ENCODE peak calls at places on chromosomes 12 and 14, in four cellular contexts. A is astrocyte, M is endothelial cell of umbilical vein, K is GM23248. O is an unnamed sample.

GRCh38 chr12:110340706-110341105 is 59.7 kb downstream of the ATP2A2 start:
- DNase-seq in M (no peak), K (no peak), A (peak), O (no peak)

GRCh38 chr14:102238131-102238530 is 66.8 kb downstream of the MOK start:
- DNase-seq in K (no peak), M (no peak), A (no peak), O (peak)

GRCh38 chr12:104063712-104064030 is 660 bp upstream of the HCFC2 start:
- DNase-seq in K (no peak), A (peak), M (no peak), O (no peak)

GRCh38 chr14:58131386-58131785 is 20.6 kb downstream of the ARMH4 start:
- DNase-seq in A (peak), K (peak), M (no peak), O (no peak)

GRCh38 chr12:96986883-96987523 is 79.9 kb downstream of the NEDD1 start:
- DNase-seq in A (no peak), M (peak), K (peak), O (peak)

GRCh38 chr14:67429651-67430205 is 17.8 kb upstream of the PLEK2 start:
- DNase-seq in K (no peak), A (no peak), M (no peak), O (no peak)

GRCh38 chr12:121711925-121712461 is 559 bp upstream of the TMEM120B start:
- DNase-seq in A (no peak), M (no peak), K (peak), O (peak)

GRCh38 chr14:75615200-75615599 is 36.8 kb downstream of the FLVCR2 start:
- DNase-seq in K (no peak), A (no peak), M (no peak), O (no peak)

GRCh38 chr14:100532916-100533630 is 54.1 kb downstream of the BEGAIN start:
- DNase-seq in A (peak), K (peak), M (no peak), O (peak)

GRCh38 chr14:90060965-90061848 is 587 bp upstream of the KCNK13 start:
- DNase-seq in K (peak), A (no peak), M (no peak), O (no peak)

GRCh38 chr12:7352661-7353060 is 48.8 kb downstream of the ACSM4 start:
- DNase-seq in K (no peak), A (no peak), M (no peak), O (no peak)

GRCh38 chr12:126667340-126667739 is 1599.6 kb upstream of the TMEM132C start:
- DNase-seq in A (peak), K (peak), M (no peak), O (peak)

GRCh38 chr12:3896851-3897351 is 23.7 kb upstream of the PARP11 start:
- DNase-seq in M (no peak), K (peak), A (no peak), O (no peak)

GRCh38 chr14:38207830-38208815 is at the start of gene SSTR1:
- DNase-seq in A (no peak), M (peak), K (peak), O (peak)

GRCh38 chr12:108641446-108642268 is 8.0 kb upstream of the SELPLG start:
- DNase-seq in A (no peak), K (no peak), M (no peak), O (no peak)

GRCh38 chr14:21070610-21071224 is 613 bp downstream of the ARHGEF40 start:
- DNase-seq in A (peak), M (peak), K (peak), O (peak)

GRCh38 chr14:65303902-65304222 is 108.7 kb upstream of the FUT8 start:
- DNase-seq in A (peak), M (no peak), K (no peak), O (no peak)

GRCh38 chr14:28773917-28774691 is 7.5 kb downstream of the FOXG1 start:
- DNase-seq in A (peak), M (no peak), K (peak), O (peak)

GRCh38 chr12:15772405-15773018 is 16.7 kb downstream of the EPS8 start:
- DNase-seq in M (peak), K (peak), A (no peak), O (peak)

DNA sequence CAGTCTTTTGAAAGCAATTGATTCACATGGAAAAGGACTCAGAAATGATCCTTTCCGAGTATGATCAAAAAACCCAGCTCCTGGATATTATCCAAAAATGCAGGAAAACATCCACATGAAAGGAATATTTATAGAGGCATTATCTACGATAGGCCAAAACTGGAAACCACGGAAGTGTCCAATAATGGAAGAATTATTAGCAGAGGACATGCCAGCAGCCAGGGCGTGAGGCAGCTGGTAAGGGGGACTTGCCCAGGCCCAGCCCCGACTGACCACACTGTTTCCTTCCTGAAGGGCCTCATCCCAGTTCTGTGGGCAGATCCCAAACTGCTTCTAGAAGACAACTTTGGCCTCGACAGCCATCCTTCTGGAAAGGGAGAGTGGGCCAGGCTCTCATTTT is 20.5 kb downstream of the ACTN1 start:
- DNase-seq in A (peak), K (no peak), M (peak), O (peak)
- H3K27ac ChIP-seq in A (peak), K (peak), M (peak), O (peak)

GRCh38 chr12:54214553-54215374 is 26.0 kb upstream of the SMUG1 start:
- DNase-seq in K (peak), M (peak), A (peak), O (peak)

GRCh38 chr12:54217309-54217661 is 28.5 kb upstream of the SMUG1 start:
- DNase-seq in K (no peak), A (no peak), M (no peak), O (no peak)

GRCh38 chr12:54215990-54216579 is 27.3 kb upstream of the SMUG1 start:
- DNase-seq in A (no peak), M (no peak), K (no peak), O (no peak)

GRCh38 chr12:54217774-54218221 is 29.0 kb upstream of the SMUG1 start:
- DNase-seq in M (no peak), K (peak), A (no peak), O (no peak)

GRCh38 chr12:54216580-54217308 is 28.0 kb upstream of the SMUG1 start:
- DNase-seq in A (peak), M (peak), K (peak), O (peak)
- TF ChIP-seq EZH2 in A (no peak), M (no peak), K (no peak), O (no peak)

GRCh38 chr12:90978117-90978770 is 23.3 kb upstream of the CCER1 start:
- DNase-seq in M (peak), K (peak), A (peak), O (peak)
- H3K27ac ChIP-seq in M (no peak), K (no peak), A (no peak), O (no peak)

DNA sequence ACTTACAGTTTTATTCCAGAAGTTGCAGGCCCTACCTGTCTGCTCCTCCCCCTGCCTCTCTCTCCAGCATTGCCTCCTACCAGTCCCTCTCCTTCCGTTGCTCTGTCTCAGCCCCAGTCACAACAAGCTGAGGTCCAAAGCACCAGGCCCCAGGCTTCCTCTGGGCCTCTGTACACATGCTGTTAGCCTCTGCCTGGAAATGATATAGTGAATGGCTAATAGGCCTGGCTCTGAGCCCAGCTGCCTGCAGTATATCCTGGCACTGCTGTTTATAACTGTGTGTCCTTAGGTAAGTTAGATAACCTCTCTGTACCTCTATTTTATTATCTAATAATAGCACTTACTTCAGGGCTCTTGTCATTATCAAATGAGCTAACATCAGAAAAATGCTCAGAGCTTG is 114.9 kb upstream of the PWP1 start:
- DNase-seq in K (peak), A (peak), M (peak), O (peak)
- TF ChIP-seq EZH2 in K (no peak), A (no peak), M (no peak), O (no peak)